ENCODE peak calls at places on chromosomes 5 and 9, in nine cellular contexts. O, L, N, D, Z, H, W, K and E are unnamed samples.

GRCh38 chr5:56282241-56282640 is 49.1 kb upstream of the ANKRD55 start:
- DNase-seq in D (no peak), O (no peak), Z (no peak), W (no peak), H (no peak), L (no peak), N (no peak), K (no peak), E (no peak)

GRCh38 chr5:94793113-94793815 is 174.8 kb downstream of the SLF1 start:
- DNase-seq in K (peak; percentile 92), N (no peak), O (no peak), W (no peak), D (no peak), H (no peak), Z (no peak), L (peak; percentile 3), E (no peak)

GRCh38 chr5:14109041-14109747 is 33.9 kb upstream of the TRIO start:
- DNase-seq in O (no peak), N (no peak), D (no peak), K (peak; percentile 74), W (no peak), H (no peak), Z (no peak), L (no peak), E (no peak)

GRCh38 chr5:120600639-120601038 is 136.5 kb downstream of the PRR16 start:
- DNase-seq in N (no peak), K (no peak), O (no peak), W (no peak), L (no peak), D (no peak), H (peak; percentile 4), Z (no peak), E (no peak)

GRCh38 chr5:62569466-62569865 is 9.2 kb upstream of the LRRC70 start:
- DNase-seq in L (no peak), N (no peak), Z (no peak), H (no peak), W (no peak), O (no peak), K (no peak), D (no peak), E (no peak)

GRCh38 chr5:112957970-112958773 is 18.4 kb upstream of the DCP2 start:
- DNase-seq in H (no peak), O (peak; percentile 11), W (peak; percentile 20), N (peak; percentile 72), D (peak; percentile 55), L (no peak), Z (no peak), K (peak; percentile 89), E (no peak)

GRCh38 chr9:113516840-113517577 is 53.5 kb downstream of the RGS3 start:
- DNase-seq in O (no peak), D (no peak), K (peak; percentile 73), H (no peak), W (no peak), N (no peak), L (peak; percentile 21), Z (no peak), E (no peak)

GRCh38 chr9:134366223-134367031 is 40.2 kb downstream of the RXRA start:
- DNase-seq in L (no peak), N (no peak), W (peak; percentile 55), D (peak; percentile 80), O (peak; percentile 91), H (no peak), Z (peak; percentile 44), K (peak; percentile 62), E (peak; percentile 7)

GRCh38 chr5:166091931-166092330 is 2199.5 kb upstream of the WWC1 start:
- DNase-seq in W (no peak), H (no peak), L (no peak), Z (no peak), K (no peak), D (no peak), O (no peak), N (no peak), E (no peak)